ENCODE peak calls at places on chromosomes 16 and 17, in six cellular contexts. X is esophagus muscularis mucosa, F is prostate gland, B is SK-N-SH, O is HL-60, J is H1. U is an unnamed sample.

GRCh38 chr17:17200311-17200710 is 5.8 kb downstream of the PLD6 start:
- DNase-seq in X (no peak), F (no peak), B (no peak), O (no peak), J (no peak), U (no peak)

GRCh38 chr17:82767041-82767754 is 15.3 kb downstream of the TBCD start:
- DNase-seq in X (no peak), F (peak; percentile 45), B (peak; percentile 76), O (no peak), J (peak; percentile 87), U (peak; percentile 77)

GRCh38 chr17:78618264-78619066 is 41.3 kb upstream of the DNAH17 start:
- DNase-seq in X (no peak), F (no peak), B (no peak), O (no peak), J (no peak), U (no peak)

GRCh38 chr16:53892155-53892554 is 188.2 kb downstream of the FTO start:
- DNase-seq in X (no peak), F (peak; percentile 55), B (peak; percentile 40), O (peak; percentile 11), J (peak; percentile 61), U (peak; percentile 53)

GRCh38 chr17:36524428-36524876 is 10.2 kb downstream of the MYO19 start:
- DNase-seq in X (no peak), F (no peak), B (no peak), O (no peak), J (no peak), U (no peak)

GRCh38 chr16:88764913-88765349 is 20.1 kb downstream of the PIEZO1 start:
- DNase-seq in X (no peak), F (peak; percentile 91), B (no peak), O (no peak), J (no peak), U (no peak)

GRCh38 chr17:51850206-51850605 is 308.3 kb downstream of the CA10 start:
- DNase-seq in X (no peak), F (no peak), B (no peak), O (no peak), J (no peak), U (no peak)

GRCh38 chr16:57720142-57720575 is 15.4 kb upstream of the KATNB1 start:
- DNase-seq in X (no peak), F (peak; percentile 51), B (peak; percentile 65), O (no peak), J (peak; percentile 60), U (peak; percentile 81)

GRCh38 chr17:66474810-66475497 is 172.5 kb downstream of the PRKCA start:
- DNase-seq in X (no peak), F (no peak), B (no peak), O (no peak), J (no peak), U (no peak)

GRCh38 chr16:89795676-89796075 is 20.8 kb downstream of the FANCA start:
- DNase-seq in X (no peak), F (no peak), B (no peak), O (no peak), J (no peak), U (no peak)

GRCh38 chr17:71828182-71828596 is 292.6 kb upstream of the SOX9 start:
- DNase-seq in X (no peak), F (no peak), B (peak; percentile 58), O (no peak), J (peak; percentile 83), U (no peak)

GRCh38 chr16:65070831-65071230 is 51.0 kb downstream of the CDH11 start:
- DNase-seq in X (peak; percentile 92), F (no peak), B (peak; percentile 15), O (no peak), J (no peak), U (peak; percentile 26)

GRCh38 chr17:58402679-58403078 is 14.7 kb downstream of the RNF43 start:
- DNase-seq in X (no peak), F (no peak), B (no peak), O (no peak), J (no peak), U (no peak)

GRCh38 chr17:27477050-27477647 is 20.9 kb downstream of the KSR1 start:
- DNase-seq in X (no peak), F (no peak), B (no peak), O (no peak), J (no peak), U (no peak)

GRCh38 chr17:27976331-27976730 is 66.1 kb upstream of the NLK start:
- DNase-seq in X (no peak), F (no peak), B (no peak), O (no peak), J (no peak), U (no peak)

GRCh38 chr17:45110676-45111611 is 21.4 kb downstream of the PLCD3 start:
- DNase-seq in X (no peak), F (no peak), B (peak; percentile 36), O (no peak), J (no peak), U (no peak)

GRCh38 chr17:27264068-27264812 is 29.7 kb upstream of the WSB1 start:
- DNase-seq in X (no peak), F (no peak), B (no peak), O (no peak), J (no peak), U (no peak)

GRCh38 chr17:1617620-1618174 is 10.9 kb downstream of the SLC43A2 start:
- DNase-seq in X (no peak), F (no peak), B (no peak), O (no peak), J (no peak), U (peak; percentile 52)

GRCh38 chr17:72099919-72100318 is 20.9 kb upstream of the SOX9 start:
- DNase-seq in X (no peak), F (no peak), B (no peak), O (no peak), J (no peak), U (no peak)

GRCh38 chr16:88063201-88063773 is 112.1 kb downstream of the BANP start:
- DNase-seq in X (no peak), F (no peak), B (peak; percentile 87), O (no peak), J (no peak), U (no peak)

GRCh38 chr16:5865231-5865630 is 767.6 kb upstream of the EEF2KMT start:
- DNase-seq in X (no peak), F (no peak), B (no peak), O (no peak), J (no peak), U (no peak)

GRCh38 chr16:12016166-12016947 is 39.8 kb downstream of the SNX29 start:
- DNase-seq in X (no peak), F (no peak), B (no peak), O (no peak), J (no peak), U (peak; percentile 43)

GRCh38 chr16:89775223-89775622 is 41.2 kb downstream of the FANCA start:
- DNase-seq in X (no peak), F (no peak), B (no peak), O (no peak), J (no peak), U (no peak)

GRCh38 chr17:28519236-28519635 is 13.1 kb downstream of the FOXN1 start:
- DNase-seq in X (no peak), F (no peak), B (no peak), O (no peak), J (no peak), U (no peak)

GRCh38 chr16:35788381-35788780 is 2329.0 kb downstream of the TP53TG3F start:
- DNase-seq in X (no peak), F (no peak), B (no peak), O (no peak), J (no peak), U (no peak)

GRCh38 chr17:29909604-29910003 is 20.4 kb downstream of the SSH2 start:
- DNase-seq in X (no peak), F (no peak), B (no peak), O (no peak), J (no peak), U (no peak)

GRCh38 chr16:12386076-12386641 is 409.6 kb downstream of the SNX29 start:
- DNase-seq in X (no peak), F (no peak), B (no peak), O (no peak), J (no peak), U (no peak)

GRCh38 chr17:49913226-49914095 is 55.5 kb upstream of the DLX4 start:
- DNase-seq in X (no peak), F (no peak), B (no peak), O (no peak), J (no peak), U (no peak)

GRCh38 chr17:7110617-7111306 is 3.9 kb downstream of the ASGR2 start:
- DNase-seq in X (no peak), F (no peak), B (no peak), O (no peak), J (no peak), U (no peak)

GRCh38 chr17:1518410-1518809 is 2.0 kb upstream of the INPP5K start:
- DNase-seq in X (no peak), F (no peak), B (no peak), O (no peak), J (no peak), U (no peak)

GRCh38 chr16:49560018-49560830 is 186.6 kb downstream of the C16orf78 start:
- DNase-seq in X (no peak), F (no peak), B (no peak), O (no peak), J (no peak), U (no peak)

GRCh38 chr17:8366231-8366630 is 10.3 kb downstream of the KRABD2 start:
- DNase-seq in X (no peak), F (no peak), B (no peak), O (no peak), J (no peak), U (no peak)

GRCh38 chr16:2692948-2693651 is 10.8 kb downstream of the KCTD5 start:
- DNase-seq in X (no peak), F (no peak), B (no peak), O (no peak), J (no peak), U (peak; percentile 48)
- TF ChIP-seq POLR2AphosphoS5 in X (no peak), F (no peak), B (no peak), O (no peak), J (no peak), U (no peak)

DNA sequence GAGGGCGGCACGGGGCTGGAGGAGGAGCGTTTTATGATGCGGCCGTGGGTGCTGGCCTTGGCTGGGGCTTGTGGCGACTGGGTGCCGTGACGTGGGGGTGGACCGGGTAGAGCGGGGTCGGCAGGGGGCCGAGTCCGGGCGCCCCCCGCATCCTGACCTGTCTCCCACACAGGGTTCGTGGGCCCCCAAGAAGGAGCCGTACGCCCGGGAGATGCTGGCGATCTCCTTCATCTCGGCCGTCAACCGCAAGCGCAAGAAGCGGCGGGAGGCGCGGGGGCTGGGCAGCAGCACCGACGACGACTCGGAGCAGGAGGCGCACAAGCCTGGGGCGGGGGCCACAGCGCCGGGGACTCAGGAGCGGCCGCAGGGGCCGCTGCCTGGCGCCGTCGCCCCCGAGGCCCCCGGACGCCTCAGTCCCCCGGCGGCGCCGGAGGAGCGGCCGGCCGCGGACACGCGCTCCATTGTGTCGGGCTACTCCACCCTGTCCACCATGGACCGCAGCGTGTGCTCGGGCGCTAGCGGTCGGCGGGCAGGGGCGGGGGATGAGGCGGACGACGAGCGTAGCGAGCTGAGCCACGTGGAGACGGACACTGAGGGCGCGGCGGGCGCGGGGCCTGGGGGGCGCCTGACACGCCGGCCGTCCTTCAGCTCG is 81.6 kb downstream of the ARHGAP23 start:
- DNase-seq in X (no peak), F (no peak), B (no peak), O (no peak), J (no peak), U (no peak)
- TF ChIP-seq POLR2AphosphoS5 in X (no peak), F (no peak), B (no peak), O (no peak), J (peak; percentile 85), U (no peak)

GRCh38 chr16:2157480-2158261 is 2.1 kb downstream of the TRAF7 start:
- DNase-seq in X (no peak), F (no peak), B (no peak), O (no peak), J (no peak), U (peak; percentile 59)
- TF ChIP-seq POLR2AphosphoS5 in X (peak; percentile 48), F (no peak), B (no peak), O (no peak), J (no peak), U (no peak)

GRCh38 chr16:75413951-75414350 is 19.4 kb downstream of the CFDP1 start:
- DNase-seq in X (no peak), F (no peak), B (no peak), O (no peak), J (no peak), U (no peak)
- TF ChIP-seq POLR2AphosphoS5 in X (no peak), F (no peak), B (no peak), O (no peak), J (no peak), U (no peak)

U was measured in stomach.